ENCODE peak calls at places on chromosomes 7 and 10, in nine cellular contexts. Z is body of pancreas; N is ascending aorta; O is ovary; V is fibroblast of lung; R is pancreas; K is uterus; C is MM.1S; P is CD8-positive, alpha-beta T cell. F is an unnamed sample. For H3K27me3, the result is how much of the 10 kb centered on the place peaks cover.

GRCh38 chr7:20064181-20064970 is 152.8 kb downstream of the MACC1 start:
- DNase-seq in O (no peak), K (no peak), C (no peak), Z (no peak), V (peak), R (no peak), P (no peak), N (no peak), F (no peak)

GRCh38 chr10:51489009-51489408 is 210.4 kb downstream of the CSTF2T start:
- DNase-seq in N (no peak), P (no peak), Z (no peak), K (no peak), R (no peak), C (no peak), V (no peak), O (no peak), F (no peak)

GRCh38 chr7:151243411-151244155 is 4.9 kb downstream of the SMARCD3 start:
- DNase-seq in C (peak), R (no peak), Z (no peak), P (no peak), K (no peak), O (no peak), V (no peak), N (no peak), F (no peak)

GRCh38 chr10:126409821-126410220 is 21.5 kb upstream of the ADAM12 start:
- DNase-seq in C (no peak), R (no peak), N (no peak), V (no peak), K (no peak), P (no peak), O (no peak), Z (no peak), F (no peak)

GRCh38 chr7:130865408-130866236 is 131.6 kb upstream of the KLF14 start:
- DNase-seq in Z (no peak), R (no peak), C (peak), P (no peak), V (peak), O (no peak), N (no peak), K (no peak), F (no peak)

GRCh38 chr10:103465411-103466179 is 6.9 kb upstream of the CALHM1 start:
- DNase-seq in R (no peak), N (no peak), Z (no peak), C (no peak), V (no peak), O (no peak), K (no peak), P (no peak), F (no peak)

GRCh38 chr7:33072471-33072870 is 9.9 kb upstream of the NT5C3A start:
- DNase-seq in K (no peak), P (no peak), V (peak), C (no peak), N (no peak), O (no peak), Z (no peak), R (no peak), F (no peak)

GRCh38 chr10:63633677-63634487 is 112.7 kb downstream of the REEP3 start:
- DNase-seq in O (no peak), V (peak), K (no peak), N (no peak), C (no peak), P (no peak), R (no peak), Z (peak), F (no peak)

GRCh38 chr7:45421096-45421495 is 153.1 kb upstream of the ADCY1 start:
- DNase-seq in Z (no peak), N (no peak), O (no peak), R (no peak), K (no peak), P (no peak), C (no peak), V (peak), F (no peak)

GRCh38 chr7:2564970-2565546 is 6.3 kb downstream of the IQCE start:
- DNase-seq in K (no peak), R (no peak), P (no peak), V (no peak), N (no peak), O (no peak), Z (no peak), C (no peak), F (peak)

GRCh38 chr7:99576251-99576650 is 17.8 kb downstream of the ZNF655 start:
- DNase-seq in O (no peak), R (no peak), V (no peak), C (no peak), K (no peak), N (no peak), Z (no peak), P (no peak), F (no peak)

GRCh38 chr7:142300689-142301088 is 42.8 kb upstream of the PRSS58 start:
- DNase-seq in O (no peak), R (no peak), N (no peak), V (no peak), P (no peak), Z (no peak), K (no peak), C (no peak), F (no peak)

GRCh38 chr10:66941491-66941890 is 15.7 kb downstream of the LRRTM3 start:
- DNase-seq in V (no peak), K (no peak), C (no peak), R (no peak), N (no peak), Z (peak), O (peak), P (no peak), F (no peak)

GRCh38 chr7:18289801-18290200 is 205.7 kb upstream of the HDAC9 start:
- DNase-seq in N (no peak), V (peak), R (no peak), Z (no peak), O (no peak), P (no peak), C (no peak), K (no peak), F (no peak)

GRCh38 chr10:124670849-124671248 is 73.3 kb downstream of the FAM53B start:
- DNase-seq in K (no peak), R (peak), Z (no peak), N (no peak), C (no peak), P (no peak), V (no peak), O (no peak), F (no peak)

GRCh38 chr10:13270877-13271551 is 28.9 kb downstream of the PHYH start:
- DNase-seq in K (no peak), C (no peak), N (no peak), O (no peak), P (no peak), R (no peak), Z (no peak), V (peak), F (no peak)

GRCh38 chr7:16144361-16144760 is 277.0 kb downstream of the CRPPA start:
- DNase-seq in V (no peak), O (no peak), P (no peak), K (no peak), N (no peak), Z (no peak), C (no peak), R (no peak), F (no peak)

GRCh38 chr7:30168800-30169584 is 34.2 kb downstream of the MTURN start:
- DNase-seq in C (no peak), O (no peak), Z (no peak), R (no peak), P (no peak), K (peak), V (peak), N (no peak), F (no peak)

GRCh38 chr10:116385994-116386809 is 41.4 kb upstream of the PNLIPRP3 start:
- DNase-seq in N (no peak), C (peak), K (no peak), O (no peak), V (peak), P (no peak), R (no peak), Z (no peak), F (no peak)

GRCh38 chr10:31288001-31288400 is 31.0 kb upstream of the ZEB1 start:
- DNase-seq in N (no peak), P (no peak), O (no peak), Z (no peak), C (no peak), V (peak), R (no peak), K (no peak), F (no peak)

GRCh38 chr7:32298403-32299132 is 191.6 kb downstream of the LSM5 start:
- DNase-seq in K (no peak), O (no peak), P (no peak), Z (peak), R (peak), V (no peak), C (no peak), N (no peak), F (peak)

GRCh38 chr7:2730846-2731770 is 43.1 kb downstream of the AMZ1 start:
- DNase-seq in N (no peak), O (peak), R (no peak), V (no peak), P (no peak), K (no peak), C (no peak), Z (no peak), F (peak)

GRCh38 chr7:38685851-38686250 is 54.7 kb upstream of the AMPH start:
- DNase-seq in R (no peak), N (no peak), O (no peak), Z (no peak), K (no peak), P (no peak), V (no peak), C (no peak), F (no peak)

GRCh38 chr7:82264752-82265305 is 178.7 kb downstream of the CACNA2D1 start:
- DNase-seq in V (no peak), P (no peak), C (no peak), N (no peak), Z (no peak), O (no peak), K (no peak), R (no peak), F (no peak)

GRCh38 chr7:130988443-130988842 is 254.4 kb upstream of the KLF14 start:
- DNase-seq in N (no peak), P (no peak), C (no peak), R (no peak), V (peak), Z (no peak), O (no peak), K (no peak), F (no peak)

GRCh38 chr7:32142649-32143048 is 72.4 kb upstream of the PDE1C start:
- DNase-seq in K (no peak), C (no peak), V (peak), Z (no peak), R (no peak), N (no peak), P (no peak), O (no peak), F (no peak)

GRCh38 chr10:35194906-35195305 is 68.3 kb downstream of the CREM start:
- DNase-seq in P (no peak), N (no peak), Z (no peak), V (peak), O (no peak), K (no peak), R (no peak), C (no peak), F (no peak)

GRCh38 chr7:117010375-117011133 is 57.3 kb downstream of the ST7 start:
- DNase-seq in P (no peak), K (no peak), V (peak), N (no peak), C (no peak), R (no peak), O (no peak), Z (no peak), F (no peak)

GRCh38 chr10:123180101-123180500 is 25.9 kb downstream of the BUB3 start:
- DNase-seq in Z (no peak), N (no peak), V (no peak), R (no peak), C (no peak), P (no peak), O (no peak), K (no peak), F (no peak)

GRCh38 chr10:70622981-70623844 is 20.7 kb upstream of the PRF1 start:
- DNase-seq in K (no peak), C (no peak), V (peak), O (no peak), P (no peak), R (no peak), N (no peak), Z (no peak), F (no peak)

GRCh38 chr10:4661572-4662255 is 164.3 kb upstream of the AKR1E2 start:
- DNase-seq in C (no peak), O (peak), Z (no peak), N (no peak), P (no peak), R (peak), V (no peak), K (peak), F (peak)

GRCh38 chr10:43221419-43222293 is 45.2 kb downstream of the RASGEF1A start:
- DNase-seq in P (no peak), N (peak), K (peak), C (no peak), V (no peak), Z (peak), O (no peak), R (peak), F (peak)

GRCh38 chr7:150992833-150993302 is 2.1 kb downstream of the NOS3 start:
- DNase-seq in P (no peak), O (no peak), N (no peak), R (no peak), V (peak), Z (no peak), C (no peak), K (no peak), F (no peak)

GRCh38 chr10:57898231-57898630 is 369.5 kb downstream of the IPMK start:
- DNase-seq in K (no peak), Z (peak), O (no peak), V (no peak), N (no peak), C (peak), R (no peak), P (no peak), F (no peak)

GRCh38 chr10:58291538-58292174 is 22.7 kb downstream of the CISD1 start:
- DNase-seq in C (peak), K (no peak), O (no peak), R (no peak), V (peak), Z (peak), P (no peak), N (no peak), F (no peak)

GRCh38 chr7:73308074-73308664 is 457 bp downstream of the NSUN5 start:
- DNase-seq in K (no peak), O (no peak), P (no peak), Z (no peak), V (peak), C (peak), R (peak), N (no peak), F (no peak)

GRCh38 chr7:147547252-147547897 is 1043.2 kb upstream of the C7orf33 start:
- DNase-seq in R (peak), K (no peak), N (no peak), Z (peak), P (no peak), V (peak), C (peak), O (no peak), F (peak)

GRCh38 chr10:18005781-18006456 is 54.2 kb downstream of the SLC39A12 start:
- DNase-seq in N (no peak), Z (no peak), C (no peak), V (peak), R (no peak), K (no peak), O (no peak), P (no peak), F (no peak)

GRCh38 chr10:132383026-132383565 is 13.9 kb upstream of the PWWP2B start:
- DNase-seq in P (no peak), C (no peak), O (no peak), K (no peak), Z (peak), N (no peak), R (no peak), V (no peak), F (no peak)

GRCh38 chr7:120770206-120770605 is 87.7 kb downstream of the TSPAN12 start:
- DNase-seq in R (no peak), N (no peak), C (no peak), K (no peak), V (no peak), P (no peak), Z (no peak), O (no peak), F (no peak)
- H3K27ac ChIP-seq in R (no peak), N (no peak), C (no peak), K (no peak), V (no peak), P (no peak), Z (no peak), O (no peak), F (no peak)

GRCh38 chr10:90777614-90778013 is 80.2 kb downstream of the HTR7 start:
- DNase-seq in V (no peak), N (no peak), P (no peak), R (no peak), Z (no peak), C (no peak), O (no peak), K (no peak), F (no peak)

GRCh38 chr10:90780488-90780887 is 77.4 kb downstream of the HTR7 start:
- DNase-seq in P (no peak), Z (no peak), C (no peak), N (no peak), O (no peak), K (no peak), V (no peak), R (no peak), F (no peak)

GRCh38 chr10:90775351-90776028 is 82.3 kb downstream of the HTR7 start:
- DNase-seq in N (no peak), C (peak), R (no peak), Z (no peak), K (no peak), P (no peak), O (no peak), V (peak), F (no peak)

GRCh38 chr10:90779573-90779972 is 78.3 kb downstream of the HTR7 start:
- DNase-seq in O (no peak), P (no peak), V (peak), Z (no peak), C (no peak), K (no peak), N (no peak), R (no peak), F (no peak)
- TF ChIP-seq CTCF in O (no peak), P (no peak), V (peak), Z (no peak), C (peak), K (no peak), N (no peak), R (no peak), F (no peak)

GRCh38 chr7:158753900-158754299 is 49.3 kb upstream of the NCAPG2 start:
- DNase-seq in C (no peak), P (no peak), K (no peak), R (no peak), O (no peak), Z (no peak), N (no peak), V (no peak), F (no peak)
- H3K27me3 ChIP-seq in C (under half), P (under half), K (under half), R (under half), O (under half), Z (under half), N (under half), V (under half), F (under half)

GRCh38 chr7:64314493-64315020 is 796 bp downstream of the ZNF736 start:
- DNase-seq in N (no peak), R (no peak), O (peak), Z (no peak), P (no peak), V (no peak), C (no peak), K (no peak), F (no peak)
- H3K27ac ChIP-seq in N (no peak), R (peak), O (peak), Z (peak), P (peak), V (peak), C (peak), K (peak), F (peak)

GRCh38 chr10:8014649-8015048 is 39.8 kb upstream of the GATA3 start:
- DNase-seq in C (no peak), N (no peak), O (no peak), K (no peak), R (no peak), P (no peak), V (no peak), Z (no peak), F (no peak)

GRCh38 chr10:8013011-8013410 is 41.5 kb upstream of the GATA3 start:
- DNase-seq in N (no peak), C (no peak), O (no peak), Z (no peak), P (no peak), R (no peak), K (no peak), V (no peak), F (no peak)

GRCh38 chr10:8009031-8009430 is 45.5 kb upstream of the GATA3 start:
- DNase-seq in N (no peak), R (no peak), V (no peak), P (no peak), C (no peak), K (no peak), O (no peak), Z (no peak), F (no peak)

GRCh38 chr10:8017276-8017675 is 37.2 kb upstream of the GATA3 start:
- DNase-seq in P (no peak), C (no peak), K (no peak), V (peak), N (no peak), O (no peak), Z (no peak), R (no peak), F (no peak)

DNA sequence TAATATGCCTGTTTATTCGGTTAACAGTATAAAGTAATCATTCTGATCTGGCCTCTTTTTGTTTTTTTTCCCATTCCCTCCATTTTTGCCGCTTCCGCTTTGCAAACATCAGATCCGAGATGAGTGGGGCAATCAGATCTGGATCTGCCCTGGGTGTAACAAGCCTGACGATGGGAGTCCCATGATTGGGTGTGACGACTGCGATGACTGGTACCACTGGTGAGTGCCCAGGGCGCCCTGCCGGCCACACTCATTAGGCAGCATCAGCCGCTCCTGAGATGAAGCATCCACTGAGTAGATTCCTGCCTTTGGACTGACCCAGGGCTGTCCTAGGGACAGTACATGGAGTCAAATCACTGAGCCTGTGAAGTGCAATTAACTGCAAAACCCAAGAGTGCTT is 40.9 kb upstream of the GATA3 start:
- DNase-seq in V (no peak), Z (no peak), R (no peak), K (no peak), P (no peak), C (no peak), N (no peak), O (no peak), F (no peak)
- TF ChIP-seq CTCF in V (no peak), Z (no peak), R (no peak), K (no peak), P (no peak), C (no peak), N (no peak), O (no peak), F (no peak)

DNA sequence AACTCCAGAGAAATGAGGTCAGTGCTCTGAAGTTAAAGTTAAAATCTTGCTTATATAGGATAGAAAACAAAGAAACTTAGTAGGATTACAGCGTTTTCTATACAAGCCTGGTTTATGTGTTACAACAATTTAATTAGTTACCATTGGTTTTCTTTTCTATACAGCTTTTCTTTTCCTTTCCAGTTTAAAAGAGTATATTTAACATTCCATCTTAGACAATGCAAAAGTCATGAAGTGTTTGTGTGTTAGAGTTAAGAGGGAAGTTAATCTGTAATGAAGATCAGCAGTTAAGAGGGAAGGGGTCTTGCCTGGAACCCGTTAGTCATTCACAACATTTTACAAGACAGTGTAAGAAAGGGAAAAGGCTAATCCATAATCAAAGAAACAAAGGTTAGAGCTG is 338.3 kb downstream of the OTUD1 start:
- DNase-seq in C (no peak), N (no peak), V (no peak), R (no peak), P (no peak), Z (no peak), O (no peak), K (no peak), F (no peak)
- H3K27me3 ChIP-seq in C (under half), N (under half), V (under half), R (under half), P (under half), Z (under half), O (under half), K (under half), F (under half)

DNA sequence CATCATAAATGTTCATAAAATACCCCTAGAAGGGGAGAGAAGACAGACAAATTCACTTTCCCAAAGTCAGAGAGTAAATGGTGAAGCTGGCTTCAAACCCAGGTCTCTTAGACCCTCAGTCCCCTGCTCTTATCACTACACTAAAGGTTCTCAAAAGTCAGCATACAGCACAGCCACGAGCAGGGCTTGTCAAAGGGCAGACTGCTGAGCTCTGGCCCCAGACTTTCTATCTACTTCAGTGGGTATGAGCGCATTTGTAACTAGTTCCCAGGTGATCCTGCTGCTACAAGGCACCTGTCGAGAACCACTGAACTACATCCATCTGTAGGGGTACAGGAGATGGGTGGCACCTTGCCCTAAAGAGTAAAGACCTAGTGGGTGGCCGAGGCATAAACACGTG is 91.5 kb downstream of the SORBS1 start:
- DNase-seq in Z (no peak), C (no peak), O (no peak), R (no peak), V (no peak), N (no peak), P (no peak), K (no peak), F (no peak)
- H3K27ac ChIP-seq in Z (no peak), C (no peak), O (no peak), R (no peak), V (no peak), N (peak), P (no peak), K (peak), F (no peak)

GRCh38 chr10:121592155-121592890 is 5.9 kb downstream of the FGFR2 start:
- DNase-seq in Z (no peak), N (no peak), R (no peak), C (no peak), V (no peak), K (no peak), P (no peak), O (no peak), F (no peak)
- TF ChIP-seq CTCF in Z (no peak), N (no peak), R (no peak), C (no peak), V (no peak), K (no peak), P (no peak), O (no peak), F (no peak)